ENCODE peak calls at places on chromosomes 7 and 10, in eight cellular contexts. One of them, this sample, is unnamed.

GRCh38 chr7:25369794-25370193 is 141.5 kb upstream of the NPVF start:
- DNase-seq in GM18507: no peak
- DNase-seq in dorsolateral prefrontal cortex: no peak
- DNase-seq in AG09319: no peak
- DNase-seq in neural crest cell: no peak
- DNase-seq in GM04504: no peak
- DNase-seq in SW480: no peak
- DNase-seq in pancreas: peak
- DNase-seq in this sample: no peak

GRCh38 chr10:131452926-131453771 is 141.6 kb upstream of the TCERG1L start:
- DNase-seq in GM18507: no peak
- DNase-seq in dorsolateral prefrontal cortex: peak
- DNase-seq in AG09319: no peak
- DNase-seq in neural crest cell: peak
- DNase-seq in GM04504: no peak
- DNase-seq in SW480: no peak
- DNase-seq in pancreas: no peak
- DNase-seq in this sample: no peak

GRCh38 chr7:1413936-1414639 is 45.2 kb downstream of the MICALL2 start:
- DNase-seq in GM18507: no peak
- DNase-seq in dorsolateral prefrontal cortex: no peak
- DNase-seq in AG09319: no peak
- DNase-seq in neural crest cell: no peak
- DNase-seq in GM04504: no peak
- DNase-seq in SW480: no peak
- DNase-seq in pancreas: no peak
- DNase-seq in this sample: no peak

GRCh38 chr7:102890971-102891692 is 21.7 kb upstream of the LRRC17 start:
- DNase-seq in GM18507: no peak
- DNase-seq in dorsolateral prefrontal cortex: no peak
- DNase-seq in AG09319: no peak
- DNase-seq in neural crest cell: no peak
- DNase-seq in GM04504: no peak
- DNase-seq in SW480: no peak
- DNase-seq in pancreas: no peak
- DNase-seq in this sample: no peak

GRCh38 chr10:132422931-132423813 is 26.2 kb downstream of the PWWP2B start:
- DNase-seq in GM18507: no peak
- DNase-seq in dorsolateral prefrontal cortex: no peak
- DNase-seq in AG09319: no peak
- DNase-seq in neural crest cell: no peak
- DNase-seq in GM04504: no peak
- DNase-seq in SW480: no peak
- DNase-seq in pancreas: peak
- DNase-seq in this sample: no peak

GRCh38 chr7:150580615-150580986 is 13.4 kb downstream of the GIMAP4 start:
- DNase-seq in GM18507: no peak
- DNase-seq in dorsolateral prefrontal cortex: no peak
- DNase-seq in AG09319: no peak
- DNase-seq in neural crest cell: no peak
- DNase-seq in GM04504: no peak
- DNase-seq in SW480: no peak
- DNase-seq in pancreas: no peak
- DNase-seq in this sample: no peak

GRCh38 chr10:129915526-129916378 is 48.3 kb downstream of the EBF3 start:
- DNase-seq in GM18507: no peak
- DNase-seq in dorsolateral prefrontal cortex: no peak
- DNase-seq in AG09319: no peak
- DNase-seq in neural crest cell: no peak
- DNase-seq in GM04504: no peak
- DNase-seq in SW480: no peak
- DNase-seq in pancreas: no peak
- DNase-seq in this sample: no peak

GRCh38 chr10:124647421-124648130 is 96.6 kb downstream of the FAM53B start:
- DNase-seq in GM18507: no peak
- DNase-seq in dorsolateral prefrontal cortex: no peak
- DNase-seq in AG09319: no peak
- DNase-seq in neural crest cell: no peak
- DNase-seq in GM04504: peak
- DNase-seq in SW480: peak
- DNase-seq in pancreas: no peak
- DNase-seq in this sample: peak

GRCh38 chr10:132390455-132391371 is 6.3 kb upstream of the PWWP2B start:
- DNase-seq in GM18507: no peak
- DNase-seq in dorsolateral prefrontal cortex: no peak
- DNase-seq in AG09319: no peak
- DNase-seq in neural crest cell: no peak
- DNase-seq in GM04504: no peak
- DNase-seq in SW480: no peak
- DNase-seq in pancreas: no peak
- DNase-seq in this sample: no peak

GRCh38 chr7:139720705-139721231 is 57.0 kb downstream of the HIPK2 start:
- DNase-seq in GM18507: no peak
- DNase-seq in dorsolateral prefrontal cortex: no peak
- DNase-seq in AG09319: no peak
- DNase-seq in neural crest cell: no peak
- DNase-seq in GM04504: no peak
- DNase-seq in SW480: no peak
- DNase-seq in pancreas: no peak
- DNase-seq in this sample: no peak

GRCh38 chr10:113475381-113475807 is 77.5 kb upstream of the HABP2 start:
- DNase-seq in GM18507: no peak
- DNase-seq in dorsolateral prefrontal cortex: no peak
- DNase-seq in AG09319: peak
- DNase-seq in neural crest cell: no peak
- DNase-seq in GM04504: peak
- DNase-seq in SW480: no peak
- DNase-seq in pancreas: no peak
- DNase-seq in this sample: no peak

GRCh38 chr7:2175091-2175490 is 57.7 kb downstream of the MAD1L1 start:
- DNase-seq in GM18507: no peak
- DNase-seq in dorsolateral prefrontal cortex: no peak
- DNase-seq in AG09319: no peak
- DNase-seq in neural crest cell: no peak
- DNase-seq in GM04504: no peak
- DNase-seq in SW480: no peak
- DNase-seq in pancreas: no peak
- DNase-seq in this sample: no peak

GRCh38 chr10:50576245-50576815 is 47.4 kb downstream of the SGMS1 start:
- DNase-seq in GM18507: no peak
- DNase-seq in dorsolateral prefrontal cortex: peak
- DNase-seq in AG09319: no peak
- DNase-seq in neural crest cell: no peak
- DNase-seq in GM04504: no peak
- DNase-seq in SW480: no peak
- DNase-seq in pancreas: no peak
- DNase-seq in this sample: no peak

GRCh38 chr10:73874267-73875138 is at the start of gene CAMK2G:
- DNase-seq in GM18507: peak
- DNase-seq in dorsolateral prefrontal cortex: no peak
- DNase-seq in AG09319: peak
- DNase-seq in neural crest cell: peak
- DNase-seq in GM04504: peak
- DNase-seq in SW480: peak
- DNase-seq in pancreas: peak
- DNase-seq in this sample: peak

GRCh38 chr10:6218692-6219493 is 16.2 kb downstream of the PFKFB3 start:
- DNase-seq in GM18507: no peak
- DNase-seq in dorsolateral prefrontal cortex: no peak
- DNase-seq in AG09319: no peak
- DNase-seq in neural crest cell: no peak
- DNase-seq in GM04504: peak
- DNase-seq in SW480: no peak
- DNase-seq in pancreas: no peak
- DNase-seq in this sample: no peak

GRCh38 chr7:2604608-2605174 is 27.1 kb upstream of the TTYH3 start:
- DNase-seq in GM18507: no peak
- DNase-seq in dorsolateral prefrontal cortex: no peak
- DNase-seq in AG09319: no peak
- DNase-seq in neural crest cell: no peak
- DNase-seq in GM04504: no peak
- DNase-seq in SW480: no peak
- DNase-seq in pancreas: no peak
- DNase-seq in this sample: no peak

GRCh38 chr10:96288151-96288621 is 16.0 kb upstream of the DNTT start:
- DNase-seq in GM18507: no peak
- DNase-seq in dorsolateral prefrontal cortex: no peak
- DNase-seq in AG09319: no peak
- DNase-seq in neural crest cell: no peak
- DNase-seq in GM04504: no peak
- DNase-seq in SW480: no peak
- DNase-seq in pancreas: no peak
- DNase-seq in this sample: no peak

GRCh38 chr10:12656518-12657142 is 307.3 kb downstream of the CAMK1D start:
- DNase-seq in GM18507: peak
- DNase-seq in dorsolateral prefrontal cortex: no peak
- DNase-seq in AG09319: peak
- DNase-seq in neural crest cell: no peak
- DNase-seq in GM04504: peak
- DNase-seq in SW480: peak
- DNase-seq in pancreas: no peak
- DNase-seq in this sample: no peak

GRCh38 chr10:123451607-123452245 is 214.4 kb upstream of the GPR26 start:
- DNase-seq in GM18507: no peak
- DNase-seq in dorsolateral prefrontal cortex: no peak
- DNase-seq in AG09319: no peak
- DNase-seq in neural crest cell: no peak
- DNase-seq in GM04504: no peak
- DNase-seq in SW480: no peak
- DNase-seq in pancreas: no peak
- DNase-seq in this sample: no peak

GRCh38 chr10:24952146-24952700 is at the start of gene PRTFDC1:
- DNase-seq in GM18507: peak
- DNase-seq in dorsolateral prefrontal cortex: peak
- DNase-seq in AG09319: no peak
- DNase-seq in neural crest cell: peak
- DNase-seq in GM04504: no peak
- DNase-seq in SW480: no peak
- DNase-seq in pancreas: peak
- DNase-seq in this sample: no peak

GRCh38 chr7:2443491-2443890 is 32.7 kb downstream of the GRIFIN start:
- DNase-seq in GM18507: no peak
- DNase-seq in dorsolateral prefrontal cortex: no peak
- DNase-seq in AG09319: no peak
- DNase-seq in neural crest cell: no peak
- DNase-seq in GM04504: no peak
- DNase-seq in SW480: no peak
- DNase-seq in pancreas: no peak
- DNase-seq in this sample: no peak

GRCh38 chr10:102775973-102776669 is 32.4 kb downstream of the WBP1L start:
- DNase-seq in GM18507: no peak
- DNase-seq in dorsolateral prefrontal cortex: no peak
- DNase-seq in AG09319: no peak
- DNase-seq in neural crest cell: peak
- DNase-seq in GM04504: no peak
- DNase-seq in SW480: no peak
- DNase-seq in pancreas: peak
- DNase-seq in this sample: no peak

GRCh38 chr7:130733866-130734524 is at the start of gene KLF14:
- DNase-seq in GM18507: peak
- DNase-seq in dorsolateral prefrontal cortex: no peak
- DNase-seq in AG09319: no peak
- DNase-seq in neural crest cell: peak
- DNase-seq in GM04504: no peak
- DNase-seq in SW480: peak
- DNase-seq in pancreas: peak
- DNase-seq in this sample: no peak

GRCh38 chr7:128398016-128398840 is 11.6 kb downstream of the IMPDH1 start:
- DNase-seq in GM18507: no peak
- DNase-seq in dorsolateral prefrontal cortex: peak
- DNase-seq in AG09319: no peak
- DNase-seq in neural crest cell: peak
- DNase-seq in GM04504: no peak
- DNase-seq in SW480: peak
- DNase-seq in pancreas: peak
- DNase-seq in this sample: peak

GRCh38 chr7:45690762-45691150 is 116.6 kb downstream of the ADCY1 start:
- DNase-seq in GM18507: no peak
- DNase-seq in dorsolateral prefrontal cortex: no peak
- DNase-seq in AG09319: no peak
- DNase-seq in neural crest cell: no peak
- DNase-seq in GM04504: no peak
- DNase-seq in SW480: no peak
- DNase-seq in pancreas: no peak
- DNase-seq in this sample: no peak

GRCh38 chr10:121792198-121792597 is 135.6 kb downstream of the ATE1 start:
- DNase-seq in GM18507: no peak
- DNase-seq in dorsolateral prefrontal cortex: no peak
- DNase-seq in AG09319: no peak
- DNase-seq in neural crest cell: no peak
- DNase-seq in GM04504: no peak
- DNase-seq in SW480: no peak
- DNase-seq in pancreas: no peak
- DNase-seq in this sample: no peak

GRCh38 chr7:92904292-92905131 is 68.1 kb upstream of the CDK6 start:
- DNase-seq in GM18507: peak
- DNase-seq in dorsolateral prefrontal cortex: no peak
- DNase-seq in AG09319: peak
- DNase-seq in neural crest cell: no peak
- DNase-seq in GM04504: peak
- DNase-seq in SW480: peak
- DNase-seq in pancreas: no peak
- DNase-seq in this sample: peak